ENCODE peak calls at places on chromosomes 5 and 9, in ten cellular contexts. One of them, this sample, is unnamed.

GRCh38 chr9:81829201-81829882 is 98.9 kb upstream of the SPATA31D4 start:
- DNase-seq in hippocampal formation: no peak
- DNase-seq in Kasumi-1: no peak
- DNase-seq in dorsolateral prefrontal cortex: no peak
- DNase-seq in mesenteric fat pad: no peak
- DNase-seq in posterior cingulate gyrus: no peak
- DNase-seq in AG09319: no peak
- DNase-seq in T-cell: no peak
- DNase-seq in adipocyte: peak; percentile 39
- DNase-seq in effector CD8-positive, alpha-beta T cell: no peak
- DNase-seq in this sample: no peak

GRCh38 chr9:89622933-89623861 is 18.4 kb downstream of the GADD45G start:
- DNase-seq in Kasumi-1: no peak
- DNase-seq in posterior cingulate gyrus: no peak
- DNase-seq in effector CD8-positive, alpha-beta T cell: no peak
- DNase-seq in adipocyte: no peak
- DNase-seq in hippocampal formation: peak; percentile 43
- DNase-seq in AG09319: no peak
- DNase-seq in T-cell: no peak
- DNase-seq in dorsolateral prefrontal cortex: no peak
- DNase-seq in mesenteric fat pad: no peak
- DNase-seq in this sample: no peak

GRCh38 chr5:81519217-81519905 is 125.4 kb upstream of the ACOT12 start:
- DNase-seq in effector CD8-positive, alpha-beta T cell: no peak
- DNase-seq in dorsolateral prefrontal cortex: no peak
- DNase-seq in adipocyte: no peak
- DNase-seq in Kasumi-1: no peak
- DNase-seq in hippocampal formation: no peak
- DNase-seq in T-cell: no peak
- DNase-seq in AG09319: no peak
- DNase-seq in mesenteric fat pad: no peak
- DNase-seq in posterior cingulate gyrus: no peak
- DNase-seq in this sample: no peak

GRCh38 chr9:82598254-82599039 is 464.5 kb downstream of the RASEF start:
- DNase-seq in mesenteric fat pad: no peak
- DNase-seq in T-cell: no peak
- DNase-seq in dorsolateral prefrontal cortex: no peak
- DNase-seq in effector CD8-positive, alpha-beta T cell: no peak
- DNase-seq in Kasumi-1: no peak
- DNase-seq in adipocyte: no peak
- DNase-seq in posterior cingulate gyrus: no peak
- DNase-seq in AG09319: no peak
- DNase-seq in hippocampal formation: no peak
- DNase-seq in this sample: no peak

GRCh38 chr5:55363861-55364260 is 56.1 kb downstream of the MTREX start:
- DNase-seq in dorsolateral prefrontal cortex: no peak
- DNase-seq in posterior cingulate gyrus: no peak
- DNase-seq in T-cell: no peak
- DNase-seq in mesenteric fat pad: no peak
- DNase-seq in adipocyte: peak; percentile 78
- DNase-seq in Kasumi-1: no peak
- DNase-seq in AG09319: peak; percentile 0
- DNase-seq in hippocampal formation: no peak
- DNase-seq in effector CD8-positive, alpha-beta T cell: no peak
- DNase-seq in this sample: no peak

GRCh38 chr5:27010646-27011045 is 27.7 kb downstream of the CDH9 start:
- DNase-seq in dorsolateral prefrontal cortex: no peak
- DNase-seq in mesenteric fat pad: no peak
- DNase-seq in Kasumi-1: no peak
- DNase-seq in AG09319: no peak
- DNase-seq in effector CD8-positive, alpha-beta T cell: no peak
- DNase-seq in posterior cingulate gyrus: no peak
- DNase-seq in T-cell: no peak
- DNase-seq in adipocyte: no peak
- DNase-seq in hippocampal formation: no peak
- DNase-seq in this sample: no peak

GRCh38 chr5:172404746-172405145 is 49.6 kb downstream of the SH3PXD2B start:
- DNase-seq in T-cell: no peak
- DNase-seq in adipocyte: no peak
- DNase-seq in AG09319: no peak
- DNase-seq in mesenteric fat pad: no peak
- DNase-seq in hippocampal formation: no peak
- DNase-seq in posterior cingulate gyrus: no peak
- DNase-seq in dorsolateral prefrontal cortex: no peak
- DNase-seq in effector CD8-positive, alpha-beta T cell: no peak
- DNase-seq in Kasumi-1: no peak
- DNase-seq in this sample: no peak

GRCh38 chr5:57438162-57438561 is 44.4 kb downstream of the ACTBL2 start:
- DNase-seq in T-cell: no peak
- DNase-seq in effector CD8-positive, alpha-beta T cell: no peak
- DNase-seq in AG09319: no peak
- DNase-seq in posterior cingulate gyrus: no peak
- DNase-seq in Kasumi-1: no peak
- DNase-seq in hippocampal formation: no peak
- DNase-seq in dorsolateral prefrontal cortex: no peak
- DNase-seq in mesenteric fat pad: no peak
- DNase-seq in adipocyte: no peak
- DNase-seq in this sample: no peak

GRCh38 chr5:133431326-133431725 is 181.0 kb downstream of the FSTL4 start:
- DNase-seq in Kasumi-1: no peak
- DNase-seq in AG09319: no peak
- DNase-seq in dorsolateral prefrontal cortex: no peak
- DNase-seq in mesenteric fat pad: no peak
- DNase-seq in effector CD8-positive, alpha-beta T cell: no peak
- DNase-seq in T-cell: no peak
- DNase-seq in adipocyte: no peak
- DNase-seq in hippocampal formation: no peak
- DNase-seq in posterior cingulate gyrus: no peak
- DNase-seq in this sample: no peak

GRCh38 chr5:171157775-171158174 is 151.3 kb upstream of the TLX3 start:
- DNase-seq in AG09319: no peak
- DNase-seq in T-cell: no peak
- DNase-seq in hippocampal formation: no peak
- DNase-seq in effector CD8-positive, alpha-beta T cell: no peak
- DNase-seq in posterior cingulate gyrus: no peak
- DNase-seq in adipocyte: no peak
- DNase-seq in mesenteric fat pad: no peak
- DNase-seq in Kasumi-1: no peak
- DNase-seq in dorsolateral prefrontal cortex: no peak
- DNase-seq in this sample: no peak

GRCh38 chr5:42600441-42600840 is 156.2 kb upstream of the CCDC152 start:
- DNase-seq in mesenteric fat pad: no peak
- DNase-seq in T-cell: no peak
- DNase-seq in posterior cingulate gyrus: no peak
- DNase-seq in hippocampal formation: no peak
- DNase-seq in dorsolateral prefrontal cortex: no peak
- DNase-seq in adipocyte: no peak
- DNase-seq in effector CD8-positive, alpha-beta T cell: no peak
- DNase-seq in Kasumi-1: no peak
- DNase-seq in AG09319: no peak
- DNase-seq in this sample: no peak

GRCh38 chr5:33309076-33309475 is 131.7 kb upstream of the TARS1 start:
- DNase-seq in adipocyte: peak; percentile 33
- DNase-seq in mesenteric fat pad: no peak
- DNase-seq in posterior cingulate gyrus: no peak
- DNase-seq in effector CD8-positive, alpha-beta T cell: no peak
- DNase-seq in AG09319: no peak
- DNase-seq in Kasumi-1: no peak
- DNase-seq in hippocampal formation: no peak
- DNase-seq in dorsolateral prefrontal cortex: no peak
- DNase-seq in T-cell: no peak
- DNase-seq in this sample: no peak

GRCh38 chr5:150075806-150076205 is 10.5 kb downstream of the CSF1R start:
- DNase-seq in T-cell: no peak
- DNase-seq in AG09319: no peak
- DNase-seq in posterior cingulate gyrus: no peak
- DNase-seq in effector CD8-positive, alpha-beta T cell: no peak
- DNase-seq in Kasumi-1: no peak
- DNase-seq in mesenteric fat pad: peak; percentile 45
- DNase-seq in adipocyte: no peak
- DNase-seq in hippocampal formation: no peak
- DNase-seq in dorsolateral prefrontal cortex: no peak
- DNase-seq in this sample: peak; percentile 46

GRCh38 chr5:177604656-177605055 is 4.7 kb downstream of the B4GALT7 start:
- DNase-seq in effector CD8-positive, alpha-beta T cell: no peak
- DNase-seq in posterior cingulate gyrus: no peak
- DNase-seq in Kasumi-1: no peak
- DNase-seq in mesenteric fat pad: no peak
- DNase-seq in adipocyte: no peak
- DNase-seq in AG09319: no peak
- DNase-seq in T-cell: no peak
- DNase-seq in dorsolateral prefrontal cortex: no peak
- DNase-seq in hippocampal formation: no peak
- DNase-seq in this sample: no peak

GRCh38 chr9:12748954-12749353 is 25.9 kb upstream of the LURAP1L start:
- DNase-seq in dorsolateral prefrontal cortex: no peak
- DNase-seq in hippocampal formation: no peak
- DNase-seq in posterior cingulate gyrus: no peak
- DNase-seq in mesenteric fat pad: no peak
- DNase-seq in T-cell: no peak
- DNase-seq in effector CD8-positive, alpha-beta T cell: no peak
- DNase-seq in Kasumi-1: no peak
- DNase-seq in adipocyte: no peak
- DNase-seq in AG09319: no peak
- DNase-seq in this sample: no peak

GRCh38 chr5:81825237-81825636 is 74.3 kb upstream of the SSBP2 start:
- DNase-seq in T-cell: no peak
- DNase-seq in dorsolateral prefrontal cortex: no peak
- DNase-seq in AG09319: peak; percentile 7
- DNase-seq in mesenteric fat pad: no peak
- DNase-seq in hippocampal formation: no peak
- DNase-seq in posterior cingulate gyrus: no peak
- DNase-seq in Kasumi-1: no peak
- DNase-seq in effector CD8-positive, alpha-beta T cell: no peak
- DNase-seq in adipocyte: peak; percentile 76
- DNase-seq in this sample: peak; percentile 22

GRCh38 chr9:99173570-99174504 is 47.9 kb downstream of the ALG2 start:
- DNase-seq in Kasumi-1: no peak
- DNase-seq in dorsolateral prefrontal cortex: no peak
- DNase-seq in hippocampal formation: no peak
- DNase-seq in T-cell: no peak
- DNase-seq in effector CD8-positive, alpha-beta T cell: no peak
- DNase-seq in adipocyte: no peak
- DNase-seq in posterior cingulate gyrus: no peak
- DNase-seq in mesenteric fat pad: no peak
- DNase-seq in AG09319: no peak
- DNase-seq in this sample: no peak

GRCh38 chr5:115349001-115349817 is 52.8 kb upstream of the CCDC112 start:
- DNase-seq in Kasumi-1: peak; percentile 7
- DNase-seq in AG09319: peak; percentile 49
- DNase-seq in dorsolateral prefrontal cortex: no peak
- DNase-seq in effector CD8-positive, alpha-beta T cell: no peak
- DNase-seq in hippocampal formation: no peak
- DNase-seq in posterior cingulate gyrus: no peak
- DNase-seq in mesenteric fat pad: no peak
- DNase-seq in T-cell: no peak
- DNase-seq in adipocyte: peak; percentile 89
- DNase-seq in this sample: peak; percentile 53

GRCh38 chr5:154055225-154055624 is 16.5 kb downstream of the MFAP3 start:
- DNase-seq in AG09319: no peak
- DNase-seq in effector CD8-positive, alpha-beta T cell: no peak
- DNase-seq in Kasumi-1: no peak
- DNase-seq in hippocampal formation: no peak
- DNase-seq in dorsolateral prefrontal cortex: no peak
- DNase-seq in mesenteric fat pad: no peak
- DNase-seq in T-cell: no peak
- DNase-seq in posterior cingulate gyrus: no peak
- DNase-seq in adipocyte: no peak
- DNase-seq in this sample: no peak

GRCh38 chr9:17005085-17005484 is 129.8 kb upstream of the CNTLN start:
- DNase-seq in adipocyte: peak; percentile 93
- DNase-seq in AG09319: peak; percentile 69
- DNase-seq in posterior cingulate gyrus: no peak
- DNase-seq in mesenteric fat pad: no peak
- DNase-seq in dorsolateral prefrontal cortex: no peak
- DNase-seq in Kasumi-1: no peak
- DNase-seq in hippocampal formation: no peak
- DNase-seq in effector CD8-positive, alpha-beta T cell: no peak
- DNase-seq in T-cell: no peak
- DNase-seq in this sample: no peak

GRCh38 chr5:2710910-2711309 is 40.6 kb downstream of the IRX2 start:
- DNase-seq in hippocampal formation: no peak
- DNase-seq in effector CD8-positive, alpha-beta T cell: no peak
- DNase-seq in adipocyte: no peak
- DNase-seq in Kasumi-1: no peak
- DNase-seq in T-cell: no peak
- DNase-seq in AG09319: no peak
- DNase-seq in posterior cingulate gyrus: no peak
- DNase-seq in dorsolateral prefrontal cortex: no peak
- DNase-seq in mesenteric fat pad: no peak
- DNase-seq in this sample: peak; percentile 9

GRCh38 chr5:132459983-132460834 is 30.4 kb downstream of the IRF1 start:
- DNase-seq in posterior cingulate gyrus: no peak
- DNase-seq in hippocampal formation: no peak
- DNase-seq in adipocyte: no peak
- DNase-seq in AG09319: no peak
- DNase-seq in effector CD8-positive, alpha-beta T cell: no peak
- DNase-seq in dorsolateral prefrontal cortex: no peak
- DNase-seq in T-cell: no peak
- DNase-seq in Kasumi-1: peak; percentile 87
- DNase-seq in mesenteric fat pad: peak; percentile 82
- DNase-seq in this sample: peak; percentile 80

GRCh38 chr5:94969174-94969573 is 315.7 kb downstream of the MCTP1 start:
- DNase-seq in AG09319: no peak
- DNase-seq in mesenteric fat pad: no peak
- DNase-seq in effector CD8-positive, alpha-beta T cell: no peak
- DNase-seq in posterior cingulate gyrus: no peak
- DNase-seq in adipocyte: peak; percentile 27
- DNase-seq in dorsolateral prefrontal cortex: no peak
- DNase-seq in T-cell: no peak
- DNase-seq in hippocampal formation: peak; percentile 17
- DNase-seq in Kasumi-1: peak; percentile 48
- DNase-seq in this sample: peak; percentile 52